ENCODE peak calls at places on chromosomes 6 and 20, in nine cellular contexts. H is aorta, B is A549, S is lower lobe of right lung, W is IMR-90, U is cardiac muscle cell, N is DND-41, Z is psoas muscle, T is transverse colon. K is an unnamed sample.

GRCh38 chr6:167893416-167893815 is 66.7 kb downstream of the AFDN start:
- DNase-seq in T (no peak), N (no peak), S (no peak), U (no peak), B (no peak), Z (no peak), H (no peak), W (peak), K (no peak)

GRCh38 chr20:5652626-5653573 is 97.3 kb upstream of the SHLD1 start:
- DNase-seq in H (no peak), N (no peak), W (peak), T (no peak), U (peak), S (no peak), B (peak), Z (no peak), K (peak)

GRCh38 chr20:13458860-13459451 is 179.8 kb downstream of the TASP1 start:
- DNase-seq in S (no peak), U (peak), Z (no peak), N (peak), W (peak), T (peak), H (no peak), B (peak), K (no peak)

GRCh38 chr6:142848156-142848555 is 96.8 kb downstream of the HIVEP2 start:
- DNase-seq in B (no peak), W (no peak), U (no peak), S (no peak), H (no peak), Z (no peak), N (no peak), T (no peak), K (no peak)

GRCh38 chr6:6436366-6436765 is 115.9 kb upstream of the F13A1 start:
- DNase-seq in H (no peak), W (no peak), S (no peak), Z (no peak), U (no peak), T (no peak), N (no peak), B (no peak), K (no peak)

GRCh38 chr20:55676097-55676496 is 329.2 kb downstream of the CBLN4 start:
- DNase-seq in Z (no peak), W (no peak), B (no peak), S (no peak), U (no peak), T (no peak), H (no peak), N (no peak), K (no peak)

GRCh38 chr6:26197736-26198625 is 110.8 kb downstream of the HFE start:
- DNase-seq in Z (no peak), H (peak), U (peak), S (no peak), N (peak), B (no peak), W (peak), T (peak), K (no peak)

GRCh38 chr6:130365166-130366010 is 429 bp upstream of the TMEM200A start:
- DNase-seq in N (no peak), U (peak), W (peak), S (peak), T (peak), H (peak), Z (peak), B (peak), K (peak)

GRCh38 chr6:122372647-122373046 is 26.8 kb upstream of the HSF2 start:
- DNase-seq in N (no peak), S (no peak), U (peak), Z (no peak), B (no peak), T (no peak), W (peak), H (no peak), K (no peak)

GRCh38 chr6:119297049-119297448 is 52.5 kb downstream of the MAN1A1 start:
- DNase-seq in T (no peak), S (no peak), W (no peak), B (no peak), H (no peak), Z (no peak), U (no peak), N (no peak), K (no peak)

GRCh38 chr20:32767418-32768198 is 5.4 kb downstream of the DNMT3B start:
- DNase-seq in W (no peak), H (no peak), S (no peak), N (no peak), U (no peak), B (no peak), Z (peak), T (no peak), K (no peak)

GRCh38 chr6:102204336-102204735 is 810.8 kb downstream of the GRIK2 start:
- DNase-seq in U (no peak), T (no peak), S (no peak), Z (no peak), B (no peak), W (no peak), N (no peak), H (no peak), K (no peak)

DNA sequence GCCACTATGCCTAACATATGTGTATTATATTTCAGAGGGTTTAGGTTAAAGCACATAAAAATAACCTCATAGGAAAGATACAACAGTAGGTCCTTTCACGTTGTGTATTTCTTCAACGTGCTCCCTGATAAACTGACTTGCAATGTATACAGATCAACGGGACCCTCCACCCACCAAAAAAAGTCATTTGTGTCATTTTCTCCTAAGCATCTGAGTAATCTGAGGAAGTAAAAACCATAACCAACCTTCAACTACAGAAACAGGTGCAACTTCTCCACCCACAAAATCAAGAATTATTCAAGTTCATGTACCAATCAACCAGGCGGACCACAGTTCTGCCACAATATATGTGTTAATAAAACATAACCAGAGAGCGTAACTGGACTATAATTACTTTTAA is 54.9 kb upstream of the NHSL1 start:
- DNase-seq in S (no peak), N (no peak), W (no peak), T (no peak), B (no peak), Z (no peak), H (no peak), U (no peak), K (no peak)
- H3K27ac ChIP-seq in S (peak), N (no peak), W (no peak), T (no peak), B (no peak), Z (no peak), H (no peak), U (peak), K (no peak)

DNA sequence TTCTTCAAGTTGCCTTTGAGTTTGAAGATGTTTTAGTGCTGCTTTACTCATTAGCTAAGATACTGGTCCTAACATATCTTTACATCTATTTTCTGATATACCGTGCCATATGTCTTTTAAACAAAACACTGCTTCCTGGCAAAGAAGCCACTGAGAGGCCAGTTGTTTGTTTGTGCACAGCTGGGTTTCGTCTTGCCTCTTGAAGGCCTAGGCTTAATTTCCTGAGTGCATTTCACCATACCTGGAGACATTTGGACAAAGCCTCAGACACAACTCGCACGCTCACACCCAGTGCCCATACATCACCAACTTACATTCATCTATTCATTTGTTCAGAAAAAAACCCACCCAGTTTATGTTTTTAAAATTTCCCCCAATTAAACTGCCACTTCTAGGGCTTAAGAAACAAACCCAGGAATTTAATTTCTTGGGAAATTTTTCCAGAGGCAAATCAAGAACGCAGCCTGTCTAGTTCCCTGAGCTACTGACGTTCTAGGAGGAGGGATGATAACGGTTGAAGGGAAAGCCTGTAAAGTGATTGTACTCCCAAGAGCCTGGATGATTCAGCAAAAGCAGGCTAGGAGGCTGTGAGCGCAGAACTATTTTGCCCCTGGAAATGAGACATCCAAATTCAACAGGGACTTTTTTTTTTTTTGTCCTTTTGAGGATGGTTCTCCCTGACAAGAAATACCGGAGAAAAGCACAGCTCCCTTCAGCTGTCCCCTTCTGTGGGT is 77.7 kb downstream of the OLIG3 start:
- DNase-seq in T (no peak), N (no peak), U (peak), W (peak), Z (no peak), H (no peak), B (no peak), S (no peak), K (no peak)
- H3K27ac ChIP-seq in T (no peak), N (no peak), U (no peak), W (no peak), Z (no peak), H (no peak), B (no peak), S (no peak), K (no peak)

GRCh38 chr6:32166411-32167061 is 2.1 kb downstream of the EGFL8 start:
- DNase-seq in B (no peak), Z (no peak), W (no peak), N (peak), H (peak), U (no peak), T (no peak), S (no peak), K (no peak)
- H3K27ac ChIP-seq in B (no peak), Z (no peak), W (no peak), N (no peak), H (no peak), U (peak), T (no peak), S (no peak), K (no peak)

DNA sequence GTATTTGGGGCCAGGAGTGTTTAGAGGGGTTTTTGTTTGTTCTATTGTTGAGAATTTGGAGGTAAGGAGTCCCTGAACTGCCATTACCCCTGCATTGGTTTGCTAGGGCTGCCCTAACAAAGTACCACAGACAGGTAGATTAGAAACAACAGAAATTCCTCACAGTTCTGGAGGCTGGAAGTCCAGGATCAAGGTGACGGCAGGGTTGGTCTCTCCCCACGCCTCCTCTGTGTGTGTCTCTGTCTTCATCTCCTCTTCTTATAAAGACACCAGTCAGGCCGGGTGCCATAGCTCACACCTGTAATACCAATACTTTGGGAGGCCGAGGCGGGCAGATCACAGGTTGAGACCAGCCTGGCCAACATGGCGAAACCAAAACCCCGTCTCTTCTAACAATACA is 97.1 kb upstream of the FAM8A1 start:
- DNase-seq in B (no peak), Z (no peak), U (no peak), N (no peak), S (no peak), W (no peak), H (no peak), T (no peak), K (no peak)
- H3K27ac ChIP-seq in B (no peak), Z (peak), U (no peak), N (no peak), S (no peak), W (no peak), H (no peak), T (no peak), K (no peak)

DNA sequence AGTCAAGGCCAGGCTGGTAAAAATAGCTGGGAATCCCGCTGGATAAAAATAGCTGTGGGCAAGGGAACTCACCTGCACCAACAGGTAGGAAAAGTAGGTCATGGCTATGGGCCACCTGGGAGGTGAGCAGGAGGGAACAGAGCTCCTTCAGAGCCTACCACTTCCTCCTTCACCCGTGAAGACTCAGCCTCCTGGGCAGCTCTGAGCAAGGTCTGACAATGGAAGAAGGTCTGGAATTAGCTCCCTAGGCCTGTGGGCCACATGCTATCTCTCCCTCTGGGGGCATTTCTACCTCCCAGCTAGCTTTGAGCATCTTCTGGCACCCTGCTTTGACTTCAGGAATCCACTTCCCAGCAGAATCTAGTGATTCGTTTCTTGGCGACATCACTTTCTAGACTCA is 153.9 kb downstream of the MRPL14 start:
- DNase-seq in W (no peak), B (no peak), U (no peak), T (no peak), S (no peak), Z (no peak), H (no peak), N (no peak), K (peak)
- H3K27ac ChIP-seq in W (peak), B (no peak), U (no peak), T (peak), S (peak), Z (peak), H (no peak), N (no peak), K (peak)